ENCODE peak calls at places on chromosome 20, in seven cellular contexts. D is AG10803; H is Calu3; K is omental fat pad; V is astrocyte of the spinal cord; Q is CD8-positive, alpha-beta T cell; Z is fibroblast of the aortic adventitia. B is an unnamed sample.

GRCh38 chr20:54846948-54847347 is 371.6 kb downstream of the DOK5 start:
- DNase-seq in V (no peak), D (no peak), Z (no peak), H (no peak), Q (no peak), K (no peak), B (no peak)

GRCh38 chr20:60749804-60750602 is 502.1 kb upstream of the CDH4 start:
- DNase-seq in V (no peak), D (peak; percentile 3), Z (no peak), H (no peak), Q (no peak), K (no peak), B (no peak)

GRCh38 chr20:24668791-24669190 is 199.4 kb downstream of the SYNDIG1 start:
- DNase-seq in V (no peak), Q (no peak), D (no peak), Z (no peak), K (no peak), H (no peak), B (no peak)

GRCh38 chr20:15042723-15043122 is 705.3 kb upstream of the FLRT3 start:
- DNase-seq in V (no peak), Q (no peak), D (no peak), K (no peak), Z (no peak), H (no peak), B (no peak)

GRCh38 chr20:24949756-24950127 is 673 bp downstream of the CST7 start:
- DNase-seq in K (no peak), Z (no peak), V (no peak), Q (no peak), D (no peak), H (no peak), B (no peak)

GRCh38 chr20:48153523-48153922 is 368.2 kb upstream of the SULF2 start:
- DNase-seq in Q (no peak), H (no peak), Z (no peak), K (no peak), V (no peak), D (no peak), B (no peak)

GRCh38 chr20:44728835-44729342 is 13.7 kb downstream of the CCN5 start:
- DNase-seq in Z (peak; percentile 82), H (peak; percentile 99), D (peak; percentile 91), Q (no peak), V (peak; percentile 62), K (no peak), B (peak; percentile 85)

GRCh38 chr20:50192364-50193168 is 1.9 kb downstream of the CEBPB start:
- DNase-seq in Z (peak; percentile 95), V (peak; percentile 92), D (peak; percentile 95), K (no peak), Q (peak; percentile 66), H (peak; percentile 91), B (peak; percentile 89)

GRCh38 chr20:33963756-33964155 is 30.0 kb upstream of the RALY start:
- DNase-seq in D (no peak), V (no peak), K (no peak), Z (no peak), H (no peak), Q (no peak), B (no peak)

GRCh38 chr20:2535711-2536561 is 437 bp upstream of the TMC2 start:
- DNase-seq in Z (no peak), K (no peak), Q (no peak), V (no peak), H (no peak), D (no peak), B (no peak)

GRCh38 chr20:1423625-1424106 is 30.8 kb upstream of the FKBP1A start:
- DNase-seq in H (peak; percentile 68), Z (peak; percentile 51), D (peak; percentile 53), K (no peak), V (peak; percentile 80), Q (no peak), B (peak; percentile 30)
- TF ChIP-seq CTCF in H (no peak), Z (no peak), D (no peak), K (no peak), V (no peak), Q (no peak), B (peak; percentile 15)

DNA sequence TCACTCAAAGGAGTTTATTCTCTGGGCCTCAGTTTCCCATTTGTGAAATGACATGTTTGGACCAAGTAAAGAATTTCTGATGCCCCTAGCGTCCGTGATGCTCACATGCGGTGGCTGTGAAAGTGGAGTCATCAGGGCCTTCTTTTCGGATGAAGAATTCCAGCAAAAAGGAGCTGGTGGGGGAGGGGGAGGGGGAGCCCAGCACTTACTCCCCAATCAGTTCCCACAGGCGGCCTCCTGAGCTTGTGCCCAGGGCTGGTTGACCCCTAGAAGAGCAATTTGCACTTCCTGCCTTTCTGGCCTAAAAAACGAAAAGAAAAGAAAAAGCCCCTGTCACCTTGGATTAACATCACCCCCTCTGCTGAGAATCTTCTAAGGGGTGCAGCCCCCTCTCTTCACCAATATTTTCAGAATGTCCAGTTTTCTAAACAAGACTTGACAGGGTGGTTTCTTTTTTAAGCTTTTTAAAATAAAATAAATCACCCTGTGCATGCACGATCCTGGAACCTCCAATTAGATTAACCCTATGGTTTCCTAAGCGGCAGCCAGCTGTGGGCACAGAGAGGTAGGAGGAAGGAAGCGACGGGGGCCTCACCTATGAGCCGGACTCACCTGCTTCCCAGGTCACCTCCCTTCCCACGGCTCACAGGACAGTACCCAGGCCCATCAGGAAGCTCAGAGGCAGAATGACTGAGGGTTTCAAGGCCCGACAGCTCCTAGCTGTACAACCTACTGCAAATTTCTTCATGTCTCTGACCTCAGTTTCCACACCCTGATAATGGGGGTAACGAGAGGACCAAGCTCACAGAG is 10.4 kb upstream of the TGM2 start:
- DNase-seq in Q (no peak), Z (no peak), H (no peak), K (no peak), D (no peak), V (no peak), B (no peak)
- TF ChIP-seq CTCF in Q (no peak), Z (no peak), H (no peak), K (no peak), D (peak; percentile 17), V (no peak), B (no peak)

DNA sequence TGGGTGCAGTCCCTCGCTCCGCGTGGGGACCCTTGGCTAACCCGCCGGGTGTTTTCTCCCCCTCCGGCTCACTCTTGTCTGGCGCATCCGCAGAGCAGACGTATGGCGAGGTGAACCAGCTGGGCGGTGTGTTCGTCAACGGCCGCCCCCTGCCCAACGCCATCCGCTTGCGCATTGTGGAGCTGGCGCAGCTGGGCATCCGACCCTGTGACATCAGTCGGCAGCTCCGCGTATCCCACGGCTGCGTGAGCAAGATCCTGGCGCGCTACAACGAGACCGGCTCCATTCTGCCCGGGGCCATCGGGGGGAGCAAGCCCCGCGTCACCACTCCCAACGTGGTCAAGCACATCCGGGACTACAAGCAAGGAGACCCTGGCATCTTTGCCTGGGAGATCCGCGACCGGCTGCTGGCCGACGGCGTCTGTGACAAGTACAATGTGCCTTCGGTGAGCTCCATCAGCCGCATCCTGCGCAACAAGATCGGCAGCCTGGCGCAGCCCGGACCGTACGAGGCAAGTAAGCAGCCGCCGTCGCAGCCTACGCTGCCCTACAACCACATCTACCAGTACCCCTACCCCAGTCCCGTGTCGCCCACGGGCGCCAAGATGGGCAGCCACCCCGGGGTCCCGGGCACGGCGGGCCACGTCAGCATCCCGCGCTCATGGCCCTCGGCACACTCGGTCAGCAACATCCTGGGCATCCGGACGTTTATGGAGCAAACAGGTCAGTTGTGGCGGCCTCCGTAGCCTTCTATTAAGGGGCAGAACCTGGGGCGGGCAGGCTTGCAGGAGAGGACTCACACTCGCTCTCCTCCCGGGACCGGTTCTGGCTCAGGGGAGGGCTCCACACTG is 1.1 kb downstream of the PAX1 start:
- DNase-seq in H (no peak), Q (no peak), D (no peak), K (no peak), V (no peak), Z (no peak), B (no peak)
- TF ChIP-seq CTCF in H (no peak), Q (no peak), D (no peak), K (no peak), V (no peak), Z (no peak), B (no peak)

DNA sequence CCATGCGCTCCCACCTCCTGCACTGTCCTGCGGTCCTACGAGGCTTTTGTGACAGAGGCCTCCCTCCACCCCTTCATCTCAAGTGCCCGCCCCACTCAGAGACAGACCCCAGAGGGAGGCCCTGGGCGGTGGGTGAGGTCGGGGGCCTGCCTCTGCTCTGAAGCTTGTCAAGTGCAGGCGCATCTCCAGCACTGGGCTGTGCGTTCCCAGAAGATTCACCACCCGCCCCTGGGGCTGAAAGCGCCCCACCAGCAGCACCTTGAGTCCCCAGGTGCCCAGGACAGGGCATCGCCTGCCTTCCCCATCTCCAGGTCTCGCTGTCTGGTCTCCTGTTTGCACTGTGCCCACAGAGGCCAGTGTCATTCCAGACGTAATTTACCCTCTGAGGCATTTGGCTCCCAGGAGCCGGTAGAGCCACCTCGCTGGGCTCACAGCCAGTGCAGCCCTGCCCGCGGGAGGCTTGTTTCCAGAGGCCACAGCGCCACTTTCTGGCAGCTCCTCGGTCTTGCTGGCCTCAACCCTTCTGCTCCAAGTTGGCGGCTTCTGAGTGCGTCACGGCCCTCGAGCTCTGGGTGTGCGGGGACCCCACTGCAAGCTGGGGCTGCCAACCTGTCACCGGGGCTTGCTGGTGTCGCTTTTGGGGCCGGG is 191.1 kb downstream of the TAF4 start:
- DNase-seq in D (peak; percentile 41), Z (peak; percentile 1), V (peak; percentile 14), Q (no peak), H (peak; percentile 54), K (no peak), B (no peak)
- TF ChIP-seq CTCF in D (peak; percentile 38), Z (no peak), V (peak; percentile 37), Q (no peak), H (no peak), K (no peak), B (no peak)

DNA sequence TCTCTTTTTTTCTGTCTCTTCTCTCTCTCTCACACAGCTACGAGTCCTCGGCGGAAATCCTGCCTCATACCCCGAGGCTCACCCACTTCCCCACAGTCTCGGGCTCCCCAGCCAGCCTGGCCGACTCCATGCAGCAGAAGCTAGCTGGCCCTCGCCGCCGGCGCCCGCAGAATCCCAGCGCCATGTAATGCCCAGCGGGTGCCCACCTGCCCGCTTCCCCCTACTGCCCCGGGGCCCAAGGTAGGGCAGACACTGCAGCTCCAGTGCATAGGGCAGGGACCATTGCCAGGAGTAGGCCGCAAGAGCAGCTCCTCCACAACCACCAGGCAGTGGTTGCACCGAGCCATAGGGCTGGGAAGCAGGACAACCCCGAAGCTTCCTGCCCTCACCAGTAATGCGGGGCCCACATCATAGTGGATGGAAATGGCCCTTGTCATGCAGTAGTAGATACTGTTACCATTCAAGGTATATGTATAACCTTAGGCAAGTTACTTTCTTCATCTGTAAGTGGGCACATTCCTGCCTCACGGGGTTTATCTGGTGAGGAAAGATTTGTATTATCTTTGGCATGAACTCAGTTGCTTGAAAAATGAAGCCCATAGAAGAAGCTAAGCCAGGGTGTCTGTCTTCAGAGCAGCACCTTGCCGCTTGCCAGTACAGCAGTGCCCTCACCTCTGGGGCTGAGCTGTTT is 36.9 kb upstream of the ID1 start:
- DNase-seq in D (peak; percentile 32), H (no peak), V (no peak), Z (peak; percentile 50), K (no peak), Q (no peak), B (no peak)
- TF ChIP-seq CTCF in D (no peak), H (no peak), V (no peak), Z (no peak), K (no peak), Q (no peak), B (peak; percentile 58)

GRCh38 chr20:5061209-5061608 is 58.5 kb downstream of the PCNA start:
- DNase-seq in Q (no peak), D (no peak), V (no peak), K (no peak), H (peak; percentile 56), Z (no peak), B (peak; percentile 21)
- TF ChIP-seq CTCF in Q (no peak), D (no peak), V (no peak), K (no peak), H (no peak), Z (no peak), B (no peak)